ENCODE peak calls at places on chromosomes 13 and 19, in seven cellular contexts. X, E, I, L, J, O and M are unnamed samples.

GRCh38 chr19:29724102-29724641 is 9.1 kb upstream of the C19orf12 start:
- DNase-seq in X (no peak), E (peak; percentile 5), I (peak; percentile 32), L (peak; percentile 31), J (no peak), O (peak; percentile 61), M (no peak)

GRCh38 chr19:42270346-42271044 is 1.4 kb downstream of the CIC start:
- DNase-seq in X (no peak), E (no peak), I (peak; percentile 68), L (peak; percentile 72), J (peak; percentile 71), O (no peak), M (peak; percentile 94)

GRCh38 chr19:7823902-7824301 is 6.1 kb upstream of the EVI5L start:
- DNase-seq in X (no peak), E (no peak), I (no peak), L (no peak), J (no peak), O (no peak), M (no peak)

GRCh38 chr13:46614582-46614981 is 61.6 kb downstream of the LRCH1 start:
- DNase-seq in X (no peak), E (peak; percentile 93), I (peak; percentile 62), L (peak; percentile 52), J (no peak), O (no peak), M (no peak)

GRCh38 chr13:112849500-112849899 is 119.5 kb upstream of the MCF2L start:
- DNase-seq in X (no peak), E (peak; percentile 16), I (peak; percentile 23), L (peak; percentile 37), J (no peak), O (no peak), M (no peak)

GRCh38 chr13:93145199-93145598 is 81.4 kb upstream of the GPC6 start:
- DNase-seq in X (no peak), E (no peak), I (no peak), L (no peak), J (no peak), O (peak; percentile 32), M (peak; percentile 52)

GRCh38 chr19:602391-603301 is 13.0 kb downstream of the HCN2 start:
- DNase-seq in X (no peak), E (no peak), I (no peak), L (no peak), J (no peak), O (no peak), M (no peak)

GRCh38 chr19:47158879-47159509 is 28.4 kb downstream of the SAE1 start:
- DNase-seq in X (no peak), E (peak; percentile 15), I (peak; percentile 78), L (peak; percentile 71), J (no peak), O (no peak), M (peak; percentile 83)

GRCh38 chr19:11450570-11451326 is 15.3 kb downstream of the PRKCSH start:
- DNase-seq in X (no peak), E (no peak), I (no peak), L (no peak), J (no peak), O (peak; percentile 29), M (no peak)

GRCh38 chr19:9673912-9674668 is 810 bp downstream of the ZNF562 start:
- DNase-seq in X (no peak), E (peak; percentile 5), I (peak; percentile 35), L (peak; percentile 28), J (no peak), O (no peak), M (peak; percentile 78)

GRCh38 chr19:54209748-54210494 is 9.3 kb downstream of the RPS9 start:
- DNase-seq in X (no peak), E (peak; percentile 98), I (peak; percentile 97), L (peak; percentile 96), J (no peak), O (no peak), M (peak; percentile 92)

GRCh38 chr13:46165485-46166220 is 16.3 kb downstream of the LCP1 start:
- DNase-seq in X (no peak), E (no peak), I (peak; percentile 60), L (no peak), J (peak; percentile 67), O (no peak), M (peak; percentile 71)

GRCh38 chr13:64591981-64592380 is 2638.2 kb downstream of the PCDH9 start:
- DNase-seq in X (no peak), E (peak; percentile 61), I (peak; percentile 62), L (no peak), J (no peak), O (no peak), M (peak; percentile 26)

GRCh38 chr13:32051156-32051555 is 19.6 kb downstream of the FRY start:
- DNase-seq in X (no peak), E (no peak), I (no peak), L (no peak), J (no peak), O (no peak), M (no peak)

GRCh38 chr19:3034194-3034844 is 5.2 kb upstream of the TLE2 start:
- DNase-seq in X (no peak), E (peak; percentile 64), I (peak; percentile 42), L (no peak), J (no peak), O (no peak), M (no peak)

DNA sequence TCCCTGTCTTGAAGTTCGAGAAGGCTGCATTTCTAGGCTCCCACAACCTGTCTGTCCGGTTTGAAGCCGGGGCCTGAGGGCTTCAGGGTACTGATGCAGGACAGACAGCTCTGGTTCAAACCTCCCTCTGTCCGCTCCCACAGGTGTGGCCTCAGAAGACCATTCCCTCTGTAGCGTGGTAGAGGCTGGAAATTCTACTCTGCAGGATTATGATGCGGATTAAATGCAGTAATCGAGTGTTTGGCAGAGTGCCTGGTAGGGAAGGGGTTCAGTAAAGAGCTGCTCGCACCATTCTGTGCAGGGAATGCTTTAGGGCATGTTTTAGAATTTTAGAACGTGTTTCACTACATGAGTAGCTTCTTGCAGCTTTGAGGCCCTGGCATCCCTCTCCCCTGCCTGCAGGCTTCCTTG is 30.5 kb downstream of the PPP1R37 start:
- DNase-seq in X (no peak), E (no peak), I (no peak), L (no peak), J (no peak), O (no peak), M (peak; percentile 47)
- H4K20me1 ChIP-seq in X (peaks cover 15% of the 10 kb centered on the region), E (peaks cover 81% of the 10 kb centered on the region), I (peaks cover 2% of the 10 kb centered on the region), L (no peaks in the 10 kb centered on the region), J (no peaks in the 10 kb centered on the region), O (no peaks in the 10 kb centered on the region), M (peaks cover 2% of the 10 kb centered on the region)

GRCh38 chr19:56597696-56598095 is 2.6 kb downstream of the ZNF71 start:
- DNase-seq in X (no peak), E (peak; percentile 27), I (peak; percentile 36), L (no peak), J (no peak), O (no peak), M (peak; percentile 2)

GRCh38 chr19:56595548-56595899 is 422 bp downstream of the ZNF71 start:
- DNase-seq in X (no peak), E (peak; percentile 9), I (peak; percentile 19), L (no peak), J (no peak), O (no peak), M (no peak)

GRCh38 chr19:56594446-56594782 is 688 bp upstream of the ZNF71 start:
- DNase-seq in X (no peak), E (no peak), I (no peak), L (no peak), J (no peak), O (no peak), M (no peak)

GRCh38 chr19:56596676-56597075 is 1.6 kb downstream of the ZNF71 start:
- DNase-seq in X (no peak), E (no peak), I (no peak), L (peak; percentile 4), J (no peak), O (no peak), M (no peak)

DNA sequence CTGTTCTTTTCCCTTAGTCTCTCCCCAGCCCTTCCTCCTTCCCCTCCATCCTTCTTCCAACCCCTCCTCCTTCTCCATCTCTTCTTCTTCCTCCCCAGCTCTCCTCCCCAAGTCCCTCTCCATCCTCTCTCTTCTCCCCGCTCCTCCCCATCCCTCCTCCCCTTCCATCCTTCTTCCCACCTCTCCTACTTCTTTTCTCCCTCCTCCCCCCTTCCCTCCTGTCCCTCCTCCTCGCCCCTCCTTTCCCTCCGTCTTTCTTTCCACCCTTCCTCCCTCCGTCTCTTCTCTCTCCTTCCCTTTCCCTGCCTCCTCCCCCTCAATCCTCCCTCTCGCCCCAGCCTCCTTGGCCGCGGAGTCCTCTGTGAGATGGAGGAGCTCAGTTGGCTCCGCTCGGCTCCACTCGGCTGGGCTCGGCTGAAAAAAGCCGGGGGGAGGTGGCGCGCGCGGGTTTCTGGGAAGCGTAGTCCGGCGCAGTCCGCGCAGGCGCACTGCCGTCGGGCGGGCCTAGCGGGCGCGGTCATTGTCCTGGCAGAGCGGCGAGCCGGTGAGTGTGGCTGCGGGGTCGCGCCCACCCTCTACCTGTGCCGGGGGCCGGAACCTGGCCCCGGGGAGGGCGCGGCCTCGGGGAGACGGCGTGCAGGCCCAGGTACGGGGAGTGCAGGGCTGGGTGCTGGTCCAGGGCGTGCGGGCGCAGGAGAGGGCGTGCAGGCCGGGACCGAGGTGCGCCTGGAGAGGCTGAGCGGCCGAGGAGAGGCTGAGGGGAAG is at the start of gene ZNF71:
- DNase-seq in X (peak; percentile 71), E (peak; percentile 78), I (peak; percentile 82), L (peak; percentile 86), J (peak; percentile 87), O (peak; percentile 93), M (peak; percentile 83)
- H3K9ac ChIP-seq in X (peak within 1 kb of the TSS; percentile 88), E (peak within 1 kb of the TSS; percentile 88), I (peak within 1 kb of the TSS; percentile 56), L (peak within 1 kb of the TSS; percentile 32), J (peak within 1 kb of the TSS; percentile 59), O (peak within 1 kb of the TSS; percentile 63), M (peak within 1 kb of the TSS; percentile 62)

GRCh38 chr19:49827034-49827433 is 8.9 kb downstream of the MED25 start:
- DNase-seq in X (no peak), E (no peak), I (no peak), L (no peak), J (no peak), O (no peak), M (no peak)

GRCh38 chr19:49820125-49820524 is 2.0 kb downstream of the MED25 start:
- DNase-seq in X (no peak), E (no peak), I (peak; percentile 17), L (no peak), J (no peak), O (no peak), M (no peak)

GRCh38 chr19:49829200-49829599 is 11.1 kb downstream of the MED25 start:
- DNase-seq in X (no peak), E (no peak), I (no peak), L (no peak), J (no peak), O (no peak), M (no peak)

GRCh38 chr19:49823472-49823871 is 5.4 kb downstream of the MED25 start:
- DNase-seq in X (no peak), E (no peak), I (no peak), L (no peak), J (no peak), O (no peak), M (no peak)

GRCh38 chr19:49824662-49825061 is 6.6 kb downstream of the MED25 start:
- DNase-seq in X (no peak), E (no peak), I (no peak), L (no peak), J (no peak), O (no peak), M (no peak)
- H4K20me1 ChIP-seq in X (peaks cover 8% of the 10 kb centered on the region), E (peaks cover 26% of the 10 kb centered on the region), I (no peaks in the 10 kb centered on the region), L (no peaks in the 10 kb centered on the region), J (no peaks in the 10 kb centered on the region), O (no peaks in the 10 kb centered on the region), M (no peaks in the 10 kb centered on the region)

DNA sequence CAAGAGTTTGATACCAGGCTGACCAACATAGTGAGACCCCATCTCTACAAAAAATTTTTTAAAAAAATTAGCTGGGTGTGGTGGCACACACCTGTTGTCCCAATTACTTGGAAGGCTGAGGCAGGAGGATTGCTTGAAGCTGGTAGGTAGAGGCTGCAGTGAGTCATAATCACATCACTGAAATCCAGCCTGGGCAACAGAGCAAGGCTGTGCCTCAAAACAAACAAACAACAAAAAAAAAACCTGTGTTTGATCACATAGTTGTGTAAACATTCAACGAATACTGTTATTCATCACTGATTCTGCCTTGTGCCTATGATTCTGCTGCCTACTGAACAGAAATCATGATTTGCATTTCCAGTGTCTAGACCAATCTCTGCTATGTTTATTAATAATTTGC is 134.0 kb downstream of the TBC1D4 start:
- DNase-seq in X (no peak), E (no peak), I (no peak), L (no peak), J (no peak), O (no peak), M (no peak)
- H3K9ac ChIP-seq in X (no peak overlapping the region), E (no peak overlapping the region), I (no peak overlapping the region), L (no peak overlapping the region), J (no peak overlapping the region), O (no peak overlapping the region), M (no peak overlapping the region)